ENCODE peak calls at places on chromosomes 7 and 10, in eight cellular contexts. U is lung; C is AG09309; G is endothelial cell; H is GM20000; I is CD4-positive, alpha-beta T cell; D is stomach; Y is lower lobe of right lung. T is an unnamed sample.

GRCh38 chr10:86658261-86658741 is 4.0 kb downstream of the OPN4 start:
- DNase-seq in U (no peak), C (no peak), G (no peak), H (no peak), I (no peak), D (no peak), Y (peak; percentile 39), T (peak; percentile 30)

GRCh38 chr7:26553582-26553981 is 261.9 kb downstream of the SNX10 start:
- DNase-seq in U (no peak), C (no peak), G (no peak), H (no peak), I (no peak), D (no peak), Y (no peak), T (no peak)

GRCh38 chr10:59895629-59896116 is 10.7 kb downstream of the CCDC6 start:
- DNase-seq in U (no peak), C (no peak), G (no peak), H (no peak), I (no peak), D (peak; percentile 54), Y (no peak), T (no peak)

GRCh38 chr10:84540617-84541288 is 212.4 kb downstream of the CCSER2 start:
- DNase-seq in U (peak; percentile 73), C (no peak), G (peak; percentile 89), H (peak; percentile 84), I (peak; percentile 62), D (peak; percentile 64), Y (peak; percentile 74), T (peak; percentile 67)

GRCh38 chr10:122331615-122332446 is 42.7 kb upstream of the PLEKHA1 start:
- DNase-seq in U (no peak), C (no peak), G (no peak), H (no peak), I (no peak), D (no peak), Y (no peak), T (no peak)

GRCh38 chr7:101562531-101563197 is 66.4 kb downstream of the MYL10 start:
- DNase-seq in U (no peak), C (no peak), G (no peak), H (peak; percentile 4), I (no peak), D (no peak), Y (no peak), T (no peak)

GRCh38 chr7:54986716-54987115 is 32.1 kb upstream of the EGFR start:
- DNase-seq in U (no peak), C (no peak), G (no peak), H (no peak), I (no peak), D (no peak), Y (no peak), T (no peak)

GRCh38 chr7:127986581-127987461 is 44.4 kb downstream of the LRRC4 start:
- DNase-seq in U (no peak), C (no peak), G (no peak), H (no peak), I (no peak), D (peak; percentile 81), Y (no peak), T (no peak)

GRCh38 chr7:158404031-158404761 is 183.4 kb downstream of the PTPRN2 start:
- DNase-seq in U (no peak), C (no peak), G (no peak), H (no peak), I (no peak), D (no peak), Y (no peak), T (no peak)

GRCh38 chr7:131161103-131161502 is 166.6 kb upstream of the MKLN1 start:
- DNase-seq in U (no peak), C (no peak), G (no peak), H (no peak), I (no peak), D (no peak), Y (no peak), T (no peak)

GRCh38 chr7:835021-835420 is 2.7 kb downstream of the SUN1 start:
- DNase-seq in U (no peak), C (no peak), G (no peak), H (no peak), I (no peak), D (no peak), Y (peak; percentile 35), T (no peak)

GRCh38 chr7:134562136-134562535 is 13.2 kb downstream of the AKR1B15 start:
- DNase-seq in U (no peak), C (peak; percentile 75), G (no peak), H (no peak), I (peak; percentile 3), D (no peak), Y (no peak), T (no peak)

GRCh38 chr10:75662715-75663114 is 231.3 kb downstream of the LRMDA start:
- DNase-seq in U (no peak), C (peak; percentile 44), G (no peak), H (no peak), I (no peak), D (no peak), Y (no peak), T (no peak)

GRCh38 chr7:141441837-141442627 is 109.2 kb upstream of the AGK start:
- DNase-seq in U (no peak), C (no peak), G (no peak), H (no peak), I (no peak), D (no peak), Y (no peak), T (no peak)

GRCh38 chr7:30914611-30915601 is 3.3 kb downstream of the AQP1 start:
- DNase-seq in U (no peak), C (no peak), G (no peak), H (no peak), I (no peak), D (no peak), Y (peak; percentile 28), T (no peak)

GRCh38 chr10:58348571-58349033 is 13.8 kb downstream of the UBE2D1 start:
- DNase-seq in U (no peak), C (no peak), G (no peak), H (no peak), I (no peak), D (no peak), Y (no peak), T (no peak)

GRCh38 chr7:111516612-111517011 is 45.7 kb downstream of the IMMP2L start:
- DNase-seq in U (no peak), C (no peak), G (no peak), H (no peak), I (no peak), D (no peak), Y (no peak), T (no peak)

GRCh38 chr7:1733206-1733907 is 63.3 kb downstream of the ELFN1 start:
- DNase-seq in U (no peak), C (no peak), G (no peak), H (no peak), I (no peak), D (no peak), Y (no peak), T (no peak)

GRCh38 chr10:12503311-12503710 is 154.0 kb downstream of the CAMK1D start:
- DNase-seq in U (no peak), C (no peak), G (no peak), H (no peak), I (no peak), D (peak; percentile 23), Y (no peak), T (no peak)

GRCh38 chr7:122748195-122748594 is 45.5 kb upstream of the RNF148 start:
- DNase-seq in U (no peak), C (no peak), G (no peak), H (no peak), I (no peak), D (no peak), Y (no peak), T (no peak)

GRCh38 chr10:126628746-126629145 is 41.7 kb downstream of the C10orf90 start:
- DNase-seq in U (no peak), C (no peak), G (no peak), H (no peak), I (no peak), D (no peak), Y (no peak), T (no peak)

GRCh38 chr7:70182516-70182915 is 584.2 kb downstream of the AUTS2 start:
- DNase-seq in U (no peak), C (no peak), G (no peak), H (no peak), I (no peak), D (no peak), Y (no peak), T (no peak)

GRCh38 chr10:83706952-83707582 is 432.2 kb upstream of the GHITM start:
- DNase-seq in U (no peak), C (no peak), G (no peak), H (no peak), I (no peak), D (no peak), Y (no peak), T (no peak)

GRCh38 chr10:543131-543530 is 146.3 kb downstream of the DIP2C start:
- DNase-seq in U (no peak), C (no peak), G (no peak), H (no peak), I (no peak), D (no peak), Y (no peak), T (no peak)

GRCh38 chr10:95415631-95416031 is 124.8 kb upstream of the PDLIM1 start:
- DNase-seq in U (no peak), C (no peak), G (no peak), H (no peak), I (no peak), D (no peak), Y (no peak), T (no peak)

GRCh38 chr7:40483630-40484029 is 348.8 kb downstream of the SUGCT start:
- DNase-seq in U (no peak), C (no peak), G (no peak), H (no peak), I (no peak), D (no peak), Y (no peak), T (no peak)
- TF ChIP-seq CTCF in U (no peak), C (peak; percentile 41), G (no peak), H (no peak), I (no peak), D (no peak), Y (no peak), T (no peak)

GRCh38 chr10:117462424-117462792 is 80.1 kb upstream of the EMX2 start:
- DNase-seq in U (no peak), C (no peak), G (peak; percentile 18), H (no peak), I (no peak), D (no peak), Y (no peak), T (no peak)
- TF ChIP-seq CTCF in U (no peak), C (peak; percentile 22), G (no peak), H (no peak), I (no peak), D (no peak), Y (peak; percentile 14), T (no peak)

GRCh38 chr10:113980408-113981087 is 63.1 kb upstream of the ADRB1 start:
- DNase-seq in U (no peak), C (no peak), G (no peak), H (no peak), I (no peak), D (no peak), Y (no peak), T (no peak)
- TF ChIP-seq CTCF in U (no peak), C (peak; percentile 21), G (no peak), H (no peak), I (no peak), D (no peak), Y (peak; percentile 21), T (no peak)

DNA sequence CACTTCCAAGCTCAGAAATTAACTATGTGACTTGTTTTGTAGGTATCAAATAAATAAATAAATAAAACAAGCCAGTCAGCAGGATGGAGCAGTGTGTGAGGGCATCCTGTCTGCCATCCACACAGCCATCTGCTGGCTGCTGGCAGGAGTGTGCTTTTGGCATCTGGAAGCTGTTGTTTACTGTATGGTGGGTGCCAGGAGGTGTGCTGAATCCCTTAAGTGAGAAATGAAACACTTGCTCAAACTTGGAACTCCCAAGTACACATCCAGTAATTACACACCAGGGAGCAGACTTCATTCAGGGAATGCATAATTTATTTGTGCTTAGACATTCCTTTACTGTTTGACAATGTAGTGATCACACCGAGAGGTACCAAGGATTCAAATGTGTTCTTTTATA is 16.9 kb upstream of the TAX1BP1 start:
- DNase-seq in U (no peak), C (no peak), G (peak; percentile 5), H (no peak), I (no peak), D (peak; percentile 31), Y (no peak), T (no peak)
- TF ChIP-seq CTCF in U (no peak), C (peak; percentile 32), G (no peak), H (no peak), I (no peak), D (no peak), Y (no peak), T (no peak)

T was measured in CD14-positive monocyte.